ENCODE peak calls at places on chromosomes 16 and 17, in seven cellular contexts. F is GM12891, U is GM12892, J is GM12878, H is K562, N is HepG2, Q is SK-N-SH. L is an unnamed sample.

GRCh38 chr16:14378131-14378551 is 251.9 kb downstream of the PARN start:
- DNase-seq in J (no peak), F (no peak), U (no peak), Q (no peak), H (peak; percentile 58), N (peak; percentile 52), L (no peak)

GRCh38 chr16:79434097-79434496 is 166.4 kb downstream of the MAF start:
- DNase-seq in N (no peak), U (no peak), H (no peak), F (no peak), J (no peak), Q (no peak), L (no peak)

GRCh38 chr16:78925071-78925714 is 675.3 kb downstream of the MAF start:
- DNase-seq in U (peak; percentile 10), N (peak; percentile 24), F (peak; percentile 6), J (no peak), H (peak; percentile 64), Q (peak; percentile 30), L (peak; percentile 19)

GRCh38 chr17:64994781-64995538 is 61.6 kb downstream of the GNA13 start:
- DNase-seq in U (no peak), H (no peak), J (no peak), N (no peak), Q (no peak), F (no peak), L (no peak)

GRCh38 chr16:11252482-11252931 is 3.5 kb downstream of the SOCS1 start:
- DNase-seq in H (no peak), F (no peak), N (no peak), J (no peak), Q (no peak), U (no peak), L (no peak)

GRCh38 chr17:27533874-27534815 is 77.9 kb downstream of the KSR1 start:
- DNase-seq in H (no peak), F (no peak), U (no peak), N (no peak), Q (no peak), J (no peak), L (no peak)

GRCh38 chr16:1379054-1379862 is 27.5 kb downstream of the GNPTG start:
- DNase-seq in Q (peak; percentile 97), F (peak; percentile 88), H (peak; percentile 93), J (no peak), U (peak; percentile 84), N (peak; percentile 60), L (no peak)

GRCh38 chr17:16215965-16216316 is 607 bp upstream of the NCOR1 start:
- DNase-seq in F (peak; percentile 23), U (peak; percentile 27), N (peak; percentile 57), H (no peak), Q (no peak), J (no peak), L (no peak)

GRCh38 chr16:2329532-2329931 is 11.0 kb downstream of the ABCA3 start:
- DNase-seq in U (no peak), N (no peak), F (no peak), Q (no peak), H (no peak), J (no peak), L (no peak)

GRCh38 chr16:85274501-85274900 is 162.2 kb upstream of the CIBAR2 start:
- DNase-seq in F (no peak), Q (no peak), J (no peak), N (no peak), U (no peak), H (no peak), L (no peak)

GRCh38 chr16:2009791-2010510 is at the start of gene ZNF598:
- DNase-seq in F (peak; percentile 97), U (peak; percentile 98), Q (peak; percentile 98), J (no peak), H (peak; percentile 90), N (peak; percentile 73), L (no peak)

GRCh38 chr17:30379303-30380105 is 777 bp downstream of the CPD start:
- DNase-seq in U (no peak), Q (peak; percentile 71), J (no peak), F (no peak), N (no peak), H (peak; percentile 30), L (peak; percentile 62)

GRCh38 chr16:28204622-28205021 is 7.1 kb downstream of the XPO6 start:
- DNase-seq in H (no peak), U (no peak), Q (no peak), N (no peak), F (no peak), J (no peak), L (no peak)

GRCh38 chr16:50463581-50464324 is 84.4 kb upstream of the NKD1 start:
- DNase-seq in Q (no peak), U (no peak), H (no peak), N (peak; percentile 88), J (no peak), F (no peak), L (peak; percentile 48)

GRCh38 chr17:2090804-2091534 is 36.1 kb downstream of the HIC1 start:
- DNase-seq in H (peak; percentile 17), N (no peak), J (no peak), U (no peak), Q (peak; percentile 36), F (no peak), L (peak; percentile 58)
- TF ChIP-seq TAF1 in H (no peak), N (no peak), J (no peak), U (no peak), Q (peak; percentile 17), F (no peak), L (no peak)

DNA sequence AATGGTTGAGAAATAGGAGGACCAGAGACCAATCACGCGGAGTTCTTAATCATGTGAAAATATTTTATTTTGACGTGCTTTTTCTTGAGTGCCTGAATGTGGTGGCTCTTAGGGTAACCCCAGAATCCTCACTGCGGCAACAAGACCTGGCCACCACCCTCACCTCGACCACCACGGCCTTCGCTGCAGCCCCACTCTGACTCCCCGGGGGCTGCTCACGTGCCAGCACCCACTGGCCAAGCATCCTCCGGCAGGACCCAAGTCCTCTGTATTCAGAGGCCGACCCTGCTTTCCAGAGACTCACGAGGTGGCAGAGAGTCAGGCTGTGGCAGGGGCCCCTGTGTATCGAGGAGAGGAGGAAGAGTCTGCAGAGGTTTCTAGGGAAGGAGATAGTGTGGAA is 81.3 kb downstream of the ZNF778 start:
- DNase-seq in U (no peak), F (no peak), J (no peak), H (no peak), Q (no peak), N (no peak), L (no peak)
- TF ChIP-seq TAF1 in U (no peak), F (no peak), J (no peak), H (no peak), Q (no peak), N (no peak), L (no peak)

GRCh38 chr17:21253646-21254441 is 634 bp upstream of the NATD1 start:
- DNase-seq in N (no peak), Q (no peak), U (no peak), H (no peak), J (no peak), F (no peak), L (no peak)

GRCh38 chr17:21250719-21251305 is 2.4 kb downstream of the NATD1 start:
- DNase-seq in Q (no peak), F (no peak), H (no peak), J (no peak), U (no peak), N (no peak), L (no peak)

GRCh38 chr17:21251611-21252010 is 1.6 kb downstream of the NATD1 start:
- DNase-seq in F (no peak), Q (no peak), U (no peak), N (no peak), H (no peak), J (no peak), L (no peak)

GRCh38 chr17:21252289-21252874 is 828 bp downstream of the NATD1 start:
- DNase-seq in J (no peak), N (no peak), U (no peak), F (no peak), Q (no peak), H (no peak), L (no peak)

GRCh38 chr17:21252875-21253645 is at the start of gene NATD1:
- DNase-seq in F (peak; percentile 86), U (peak; percentile 82), J (no peak), H (peak; percentile 79), Q (peak; percentile 94), N (peak; percentile 68), L (peak; percentile 44)
- TF ChIP-seq TAF1 in F (no peak), U (no peak), J (no peak), H (no peak), Q (peak; percentile 37), N (peak; percentile 32), L (peak; percentile 44)

DNA sequence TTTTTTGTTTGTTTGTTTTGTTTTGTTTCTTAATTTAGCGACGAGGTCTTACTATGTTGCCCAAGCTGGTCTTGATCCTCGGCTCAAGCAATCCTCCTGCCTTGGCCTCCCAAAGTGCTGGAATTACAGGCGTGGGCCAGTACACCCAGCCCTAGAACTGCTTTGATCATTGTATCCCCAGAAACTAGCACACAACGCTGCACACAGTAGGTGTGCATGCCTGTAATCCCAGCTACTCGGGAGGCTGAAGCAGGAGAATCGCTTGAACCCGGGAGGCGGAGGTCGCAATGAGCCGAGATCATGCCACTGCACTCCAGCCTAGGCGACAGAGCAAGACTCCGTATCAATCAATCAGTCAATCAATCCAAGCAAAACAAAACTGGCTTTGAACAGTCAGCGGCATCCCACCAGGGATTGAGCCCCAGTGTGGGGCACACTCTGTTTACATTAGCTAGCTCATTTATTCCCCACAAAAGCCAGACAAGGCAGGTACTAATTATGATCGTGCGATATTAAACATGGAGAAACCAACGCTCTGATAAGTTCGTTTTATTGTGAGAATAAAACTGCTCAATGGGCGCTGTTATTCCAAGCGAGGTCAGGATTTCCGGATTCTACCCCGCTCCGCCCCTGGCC is 553 bp upstream of the VPS4A start:
- DNase-seq in Q (no peak), J (no peak), N (no peak), F (no peak), U (no peak), H (no peak), L (no peak)
- TF ChIP-seq TAF1 in Q (no peak), J (no peak), N (no peak), F (peak; percentile 9), U (no peak), H (no peak), L (no peak)

GRCh38 chr17:17344507-17345293 is 41.5 kb downstream of the NT5M start:
- DNase-seq in J (no peak), U (peak; percentile 18), H (no peak), N (peak; percentile 68), F (no peak), Q (no peak), L (no peak)

GRCh38 chr17:17346428-17347233 is 43.5 kb downstream of the NT5M start:
- DNase-seq in J (no peak), U (no peak), F (no peak), H (no peak), Q (peak; percentile 13), N (no peak), L (no peak)

GRCh38 chr17:17343896-17344506 is 40.8 kb downstream of the NT5M start:
- DNase-seq in F (no peak), Q (no peak), J (no peak), N (no peak), H (no peak), U (peak; percentile 14), L (no peak)

GRCh38 chr17:17345686-17346427 is 42.7 kb downstream of the NT5M start:
- DNase-seq in N (no peak), F (no peak), U (peak; percentile 10), Q (no peak), H (no peak), J (no peak), L (no peak)

DNA sequence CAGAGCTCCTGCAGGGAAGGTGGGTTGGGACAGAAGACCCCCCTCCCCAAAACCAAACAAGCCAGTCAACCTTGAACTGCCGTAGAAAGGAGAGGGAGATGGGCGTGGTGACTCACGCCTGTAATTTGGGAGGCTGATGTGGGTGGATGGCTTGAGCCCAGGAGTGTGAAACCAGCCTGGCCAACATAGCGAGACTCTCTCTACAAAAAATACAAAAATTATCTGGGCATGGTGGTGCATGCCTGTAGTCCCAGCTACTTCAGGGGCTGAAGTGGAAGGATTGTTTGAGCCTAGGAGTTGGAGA is 42.1 kb downstream of the NT5M start:
- DNase-seq in Q (no peak), U (no peak), J (no peak), N (no peak), H (no peak), F (no peak), L (peak; percentile 29)
- TF ChIP-seq TAF1 in Q (no peak), U (no peak), J (no peak), N (no peak), H (no peak), F (no peak), L (no peak)